ENCODE peak calls at places on chromosomes 1 and 21, in eight cellular contexts. U, D, S, Z, X, H, F and J are unnamed samples.

GRCh38 chr1:10730985-10731384 is 65.5 kb downstream of the CASZ1 start:
- DNase-seq in U (no peak), D (no peak), S (no peak), Z (no peak), X (no peak), H (no peak), F (peak; percentile 64), J (no peak)

GRCh38 chr1:32052887-32053286 is 19.9 kb upstream of the TMEM39B start:
- DNase-seq in U (peak; percentile 50), D (no peak), S (no peak), Z (no peak), X (no peak), H (no peak), F (no peak), J (no peak)

GRCh38 chr1:15123925-15124324 is 29.6 kb upstream of the TMEM51 start:
- DNase-seq in U (peak; percentile 34), D (no peak), S (no peak), Z (no peak), X (no peak), H (no peak), F (no peak), J (no peak)

GRCh38 chr21:41458121-41458520 is 32.1 kb downstream of the MX1 start:
- DNase-seq in U (no peak), D (no peak), S (no peak), Z (no peak), X (no peak), H (no peak), F (no peak), J (no peak)

GRCh38 chr1:165279831-165280351 is 76.6 kb downstream of the LMX1A start:
- DNase-seq in U (no peak), D (no peak), S (no peak), Z (no peak), X (no peak), H (no peak), F (no peak), J (no peak)

GRCh38 chr1:6028042-6028895 is 17.4 kb upstream of the KCNAB2 start:
- DNase-seq in U (peak; percentile 45), D (no peak), S (peak; percentile 79), Z (no peak), X (no peak), H (no peak), F (no peak), J (no peak)

GRCh38 chr1:54407957-54408700 is 1.9 kb upstream of the SSBP3 start:
- DNase-seq in U (peak; percentile 73), D (peak; percentile 59), S (peak; percentile 55), Z (no peak), X (no peak), H (peak; percentile 37), F (peak; percentile 61), J (no peak)

GRCh38 chr1:53592521-53592982 is 133.4 kb downstream of the DMRTB1 start:
- DNase-seq in U (no peak), D (peak; percentile 50), S (peak; percentile 51), Z (peak; percentile 62), X (no peak), H (peak; percentile 34), F (no peak), J (no peak)

GRCh38 chr1:247113094-247113497 is 8.9 kb upstream of the ZNF669 start:
- DNase-seq in U (no peak), D (no peak), S (no peak), Z (no peak), X (no peak), H (no peak), F (no peak), J (no peak)

GRCh38 chr1:59399642-59400041 is 102.7 kb downstream of the FGGY start:
- DNase-seq in U (no peak), D (no peak), S (no peak), Z (no peak), X (no peak), H (no peak), F (no peak), J (no peak)

GRCh38 chr21:41130883-41131282 is 37.1 kb upstream of the BACE2 start:
- DNase-seq in U (no peak), D (no peak), S (no peak), Z (no peak), X (no peak), H (no peak), F (no peak), J (no peak)

GRCh38 chr1:221097479-221098281 is 218.4 kb downstream of the HLX start:
- DNase-seq in U (peak; percentile 29), D (no peak), S (no peak), Z (no peak), X (no peak), H (no peak), F (no peak), J (no peak)

GRCh38 chr1:163875927-163876320 is 554.2 kb downstream of the NUF2 start:
- DNase-seq in U (no peak), D (no peak), S (no peak), Z (no peak), X (no peak), H (no peak), F (no peak), J (no peak)

GRCh38 chr1:3652538-3653285 is 396 bp downstream of the TP73 start:
- DNase-seq in U (no peak), D (no peak), S (no peak), Z (no peak), X (no peak), H (no peak), F (peak; percentile 18), J (no peak)

GRCh38 chr1:3650248-3651010 is 526 bp upstream of the WRAP73 start:
- DNase-seq in U (no peak), D (no peak), S (no peak), Z (no peak), X (no peak), H (no peak), F (no peak), J (no peak)

GRCh38 chr1:3651939-3652537 is at the start of gene TP73:
- DNase-seq in U (no peak), D (no peak), S (no peak), Z (no peak), X (no peak), H (no peak), F (peak; percentile 21), J (no peak)

GRCh38 chr1:3649342-3650247 is at the start of gene WRAP73:
- DNase-seq in U (peak; percentile 92), D (peak; percentile 82), S (peak; percentile 98), Z (peak; percentile 93), X (peak; percentile 79), H (peak; percentile 87), F (peak; percentile 82), J (peak; percentile 50)

DNA sequence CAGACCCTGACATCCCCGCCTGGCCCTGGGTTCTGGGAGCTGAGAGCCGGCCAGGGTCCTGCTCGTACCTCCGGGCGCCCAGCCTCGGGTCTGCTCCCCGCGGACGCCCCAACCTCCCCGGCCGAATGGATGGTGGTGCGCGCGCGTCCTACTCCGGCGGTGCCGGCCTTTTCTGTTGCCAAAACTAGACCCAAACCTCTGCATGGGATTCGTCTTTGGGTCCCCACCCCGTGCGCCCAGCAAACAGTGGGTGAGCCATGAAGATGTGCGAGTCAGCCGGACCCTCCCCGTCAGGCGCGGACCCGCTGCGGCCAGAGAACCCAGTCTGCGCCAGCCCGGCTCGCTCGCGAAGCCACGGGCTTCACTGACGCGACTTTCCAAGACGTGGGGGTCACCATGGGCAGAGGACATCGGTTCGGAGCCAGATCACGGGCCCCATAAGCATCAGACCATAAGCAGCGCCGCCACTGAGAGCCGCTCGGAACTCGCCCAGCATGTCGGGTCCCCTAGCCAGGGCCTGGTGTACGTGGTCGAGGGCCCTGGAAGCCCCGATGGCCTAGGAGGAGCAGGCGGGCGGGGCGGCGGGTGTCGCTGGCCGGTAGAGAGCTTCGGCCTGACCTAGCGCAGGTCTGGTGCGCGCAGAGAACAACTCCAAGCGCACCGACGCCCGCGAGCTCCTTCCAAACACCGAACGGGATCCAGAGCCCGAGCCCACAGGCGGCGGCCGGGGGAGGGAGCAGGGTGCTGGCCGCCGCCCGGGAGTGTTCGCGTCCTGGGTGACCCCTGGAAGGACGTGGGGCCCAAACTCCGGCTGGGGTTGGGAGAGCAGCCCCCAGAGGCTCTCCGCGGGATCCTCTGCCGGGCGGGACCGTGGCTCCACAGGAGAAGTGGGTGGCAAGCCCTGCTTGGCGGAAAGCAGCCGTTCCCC is 1.0 kb upstream of the TP73 start:
- DNase-seq in U (no peak), D (no peak), S (no peak), Z (no peak), X (no peak), H (no peak), F (no peak), J (no peak)
- TF ChIP-seq POLR2A in U (no peak), D (no peak), S (no peak), Z (no peak), X (no peak), H (no peak), F (no peak), J (no peak)

DNA sequence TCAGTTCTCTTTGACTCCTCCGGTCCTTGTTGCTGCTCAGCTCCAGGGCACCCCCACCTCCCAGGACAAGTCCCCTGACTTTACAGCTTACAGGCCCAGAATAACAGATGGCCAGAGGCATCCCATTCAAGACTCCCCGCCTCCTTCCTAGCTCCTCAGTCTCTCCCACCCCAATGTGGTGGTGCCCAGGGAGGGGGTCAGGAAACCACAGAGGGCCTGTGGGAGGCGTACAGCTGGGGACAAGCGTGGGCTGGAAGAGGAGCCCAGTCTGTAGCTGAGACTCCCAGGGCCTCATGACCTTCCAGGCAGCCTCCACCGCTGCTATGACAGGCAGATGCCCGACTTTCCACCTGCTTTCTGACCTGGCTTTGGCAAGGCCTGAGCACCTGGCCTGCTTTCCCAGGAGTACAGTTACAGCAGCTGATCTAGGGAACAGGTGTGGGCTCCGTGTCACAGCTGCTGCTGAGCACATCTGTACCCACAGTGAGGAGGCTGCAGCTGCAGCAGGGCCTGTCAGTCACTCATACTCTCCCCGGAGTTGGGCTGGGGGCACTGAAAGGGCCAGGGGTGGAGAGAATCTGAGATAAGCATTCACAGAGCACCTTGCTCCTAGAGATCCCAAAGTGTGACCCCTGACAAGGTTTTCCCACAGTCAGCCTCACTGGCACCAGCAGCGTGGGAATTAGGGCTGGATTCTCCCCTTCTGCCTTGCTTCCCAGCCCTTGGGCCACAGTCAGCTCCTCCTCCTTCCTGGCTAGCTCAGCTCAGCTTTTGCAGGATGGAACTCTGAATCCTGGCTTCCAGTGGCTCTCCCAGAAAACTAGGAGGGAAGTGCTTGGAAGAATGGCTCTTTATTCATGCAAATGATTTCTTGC is 7.1 kb upstream of the NAV1 start:
- DNase-seq in U (no peak), D (no peak), S (no peak), Z (no peak), X (no peak), H (no peak), F (no peak), J (no peak)
- H3K4me1 ChIP-seq in U (peaks cover 26% of the 10 kb centered on the region), D (peaks cover 8% of the 10 kb centered on the region), S (no peaks in the 10 kb centered on the region), Z (peaks cover 57% of the 10 kb centered on the region), X (peaks cover 33% of the 10 kb centered on the region), H (no peaks in the 10 kb centered on the region), F (peaks cover 22% of the 10 kb centered on the region), J (peaks cover 22% of the 10 kb centered on the region)

DNA sequence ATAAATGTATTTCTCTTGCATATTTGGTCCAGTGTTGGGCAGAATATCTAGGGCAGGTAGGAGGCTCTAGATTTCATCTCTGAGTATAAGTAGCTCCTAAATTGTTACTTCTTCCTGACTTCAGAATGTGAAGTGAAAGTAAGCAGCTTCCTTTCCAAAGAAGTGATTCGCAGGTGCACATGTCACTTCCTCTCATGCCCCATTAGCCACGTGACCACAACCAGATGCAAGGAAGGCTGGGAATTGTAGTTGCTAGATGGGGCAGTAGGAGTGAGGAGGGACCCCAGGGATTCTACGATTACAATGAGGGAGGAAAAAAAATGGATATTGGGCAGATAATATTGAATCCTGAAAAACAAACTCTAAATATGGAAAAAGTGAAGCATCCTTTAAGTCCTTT is 113.2 kb upstream of the CYYR1 start:
- DNase-seq in U (peak; percentile 39), D (no peak), S (no peak), Z (no peak), X (no peak), H (no peak), F (no peak), J (no peak)
- H3K4me3 ChIP-seq in U (no peak overlapping the region), D (no peak overlapping the region), S (no peak overlapping the region), Z (no peak overlapping the region), X (no peak overlapping the region), H (no peak overlapping the region), F (no peak overlapping the region), J (no peak overlapping the region)

GRCh38 chr1:228152918-228153258 is 3.2 kb downstream of the GJC2 start:
- DNase-seq in U (no peak), D (no peak), S (no peak), Z (peak; percentile 64), X (peak; percentile 10), H (peak; percentile 14), F (no peak), J (no peak)
- TF ChIP-seq POLR2A in U (no peak), D (no peak), S (no peak), Z (no peak), X (no peak), H (no peak), F (no peak), J (no peak)